ENCODE peak calls at places on chromosomes 6 and 20, in ten cellular contexts. V is progenitor cell of endocrine pancreas, F is foreskin fibroblast, I is fibroblast of mammary gland, D is astrocyte of the spinal cord, C is cardiac muscle cell, M is AG09319, K is A549, X is kidney, T is RWPE1. Z is an unnamed sample.

GRCh38 chr6:90350689-90351554 is 54.3 kb upstream of the BACH2 start:
- DNase-seq in M (no peak), T (no peak), K (no peak), C (no peak), F (no peak), D (no peak), X (no peak), I (no peak), V (no peak), Z (peak; percentile 17)

GRCh38 chr6:10742251-10742650 is 5.4 kb upstream of the TMEM14B start:
- DNase-seq in M (no peak), D (no peak), I (no peak), X (no peak), C (no peak), F (no peak), T (no peak), K (no peak), V (no peak), Z (no peak)

GRCh38 chr20:46401478-46401860 is 4.9 kb downstream of the ELMO2 start:
- DNase-seq in I (no peak), M (no peak), K (no peak), V (no peak), D (no peak), F (no peak), X (no peak), C (no peak), T (no peak), Z (no peak)

GRCh38 chr20:15930324-15931305 is 642.6 kb downstream of the KIF16B start:
- DNase-seq in F (peak; percentile 81), D (peak; percentile 47), C (peak; percentile 23), T (peak; percentile 20), V (no peak), I (peak; percentile 64), M (no peak), K (peak; percentile 22), X (no peak), Z (no peak)

GRCh38 chr20:49482621-49483017 is at the start of gene KCNB1:
- DNase-seq in F (peak; percentile 59), T (peak; percentile 83), K (peak; percentile 36), V (peak; percentile 85), I (peak; percentile 18), M (no peak), C (peak; percentile 95), X (peak; percentile 85), D (peak; percentile 32), Z (peak; percentile 29)

GRCh38 chr6:97282238-97282725 is 734 bp downstream of the MMS22L start:
- DNase-seq in T (peak; percentile 35), C (peak; percentile 11), V (no peak), F (peak; percentile 26), M (no peak), X (no peak), K (peak; percentile 7), D (peak; percentile 16), I (peak; percentile 13), Z (no peak)

GRCh38 chr6:55825402-55826051 is 49.9 kb downstream of the BMP5 start:
- DNase-seq in T (peak; percentile 44), K (no peak), M (no peak), F (peak; percentile 83), D (peak; percentile 56), V (no peak), X (no peak), I (peak; percentile 84), C (peak; percentile 57), Z (no peak)

GRCh38 chr6:142167071-142167470 is 20.0 kb downstream of the VTA1 start:
- DNase-seq in K (no peak), I (no peak), D (no peak), C (no peak), F (no peak), T (no peak), V (no peak), X (no peak), M (no peak), Z (no peak)

GRCh38 chr6:134416501-134417154 is 98.7 kb upstream of the SGK1 start:
- DNase-seq in K (no peak), T (no peak), F (peak; percentile 90), X (no peak), M (no peak), I (peak; percentile 68), V (no peak), C (no peak), D (peak; percentile 47), Z (no peak)

GRCh38 chr6:110662468-110663211 is 152.6 kb downstream of the CDK19 start:
- DNase-seq in K (no peak), F (peak; percentile 16), T (peak; percentile 19), C (no peak), V (no peak), M (no peak), X (no peak), D (no peak), I (no peak), Z (no peak)

GRCh38 chr20:61436268-61436667 is 184.2 kb downstream of the CDH4 start:
- DNase-seq in I (peak; percentile 87), C (no peak), D (peak; percentile 87), F (peak; percentile 24), T (peak; percentile 90), K (no peak), V (no peak), M (no peak), X (peak; percentile 11), Z (no peak)

GRCh38 chr20:3314391-3314790 is 75.4 kb upstream of the SLC4A11 start:
- DNase-seq in D (no peak), M (no peak), F (no peak), I (no peak), C (no peak), K (no peak), X (no peak), V (no peak), T (no peak), Z (no peak)

GRCh38 chr6:113695506-113695905 is 161.6 kb upstream of the MARCKS start:
- DNase-seq in F (peak; percentile 69), V (no peak), K (no peak), I (peak; percentile 48), C (no peak), T (no peak), D (no peak), M (no peak), X (no peak), Z (no peak)

GRCh38 chr6:7473805-7474329 is 67.6 kb upstream of the DSP start:
- DNase-seq in T (no peak), C (no peak), K (no peak), M (no peak), X (no peak), D (no peak), F (no peak), I (no peak), V (no peak), Z (no peak)

DNA sequence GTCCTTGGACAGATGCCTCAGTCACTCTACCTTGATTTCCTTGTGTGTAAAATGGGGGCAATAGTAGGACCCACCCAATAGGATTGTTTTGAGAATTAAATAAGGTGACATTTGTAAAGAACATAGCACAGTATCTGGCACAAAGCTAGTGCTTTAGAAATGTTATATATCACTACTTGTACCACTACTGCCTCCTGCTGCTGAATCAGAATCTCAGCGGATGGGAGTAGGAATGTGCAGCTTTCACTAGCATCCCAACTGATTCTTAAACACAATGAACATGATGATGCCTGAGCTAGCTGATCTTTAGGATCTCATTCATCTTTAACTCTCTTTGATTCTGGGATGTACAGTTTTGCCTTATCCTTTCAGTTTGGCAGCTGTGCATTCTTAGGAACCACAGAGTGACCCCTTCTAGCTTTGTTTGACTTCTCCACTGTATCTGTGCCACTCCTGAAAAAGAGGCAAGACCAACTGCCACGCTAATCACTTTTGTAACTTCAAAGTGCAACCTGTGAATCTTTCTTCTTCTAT is 7.2 kb downstream of the PBOV1 start:
- DNase-seq in M (no peak), K (no peak), V (no peak), X (no peak), D (no peak), C (no peak), T (no peak), F (no peak), I (no peak), Z (no peak)
- TF ChIP-seq CTCF in M (no peak), K (no peak), V (no peak), X (no peak), D (no peak), C (no peak), T (no peak), F (no peak), I (no peak), Z (no peak)

GRCh38 chr20:63129376-63129965 is 86.5 kb downstream of the YTHDF1 start:
- DNase-seq in C (no peak), T (no peak), X (peak; percentile 29), D (no peak), V (no peak), F (no peak), I (no peak), M (no peak), K (no peak), Z (no peak)

GRCh38 chr20:63130654-63131577 is 85.0 kb downstream of the YTHDF1 start:
- DNase-seq in D (no peak), F (no peak), X (peak; percentile 59), C (no peak), V (no peak), I (no peak), M (no peak), K (no peak), T (no peak), Z (no peak)

GRCh38 chr20:63128956-63129355 is 87.0 kb downstream of the YTHDF1 start:
- DNase-seq in F (no peak), K (no peak), I (no peak), C (no peak), X (peak; percentile 51), M (no peak), V (no peak), T (no peak), D (no peak), Z (no peak)

GRCh38 chr20:63128367-63128766 is 87.6 kb downstream of the YTHDF1 start:
- DNase-seq in T (no peak), M (no peak), K (no peak), C (no peak), D (no peak), F (no peak), V (no peak), X (peak; percentile 53), I (no peak), Z (no peak)

GRCh38 chr20:63129991-63130653 is 85.8 kb downstream of the YTHDF1 start:
- DNase-seq in F (no peak), D (no peak), K (no peak), V (no peak), C (no peak), I (no peak), X (peak; percentile 48), T (no peak), M (no peak), Z (no peak)
- TF ChIP-seq CTCF in F (no peak), D (no peak), K (no peak), V (no peak), C (no peak), I (no peak), X (no peak), T (no peak), M (no peak), Z (no peak)

GRCh38 chr20:34988176-34988540 is 32.5 kb downstream of the MYH7B start:
- DNase-seq in C (no peak), I (peak; percentile 23), D (no peak), V (no peak), X (peak; percentile 59), F (peak; percentile 40), M (no peak), T (no peak), K (no peak), Z (no peak)
- TF ChIP-seq CTCF in C (no peak), I (no peak), D (no peak), V (no peak), X (no peak), F (no peak), M (no peak), T (no peak), K (no peak), Z (no peak)

GRCh38 chr6:106735828-106736227 is 106.5 kb downstream of the QRSL1 start:
- DNase-seq in K (no peak), C (no peak), V (no peak), M (no peak), X (no peak), I (no peak), D (no peak), F (no peak), T (no peak), Z (no peak)
- TF ChIP-seq CTCF in K (no peak), C (no peak), V (no peak), M (no peak), X (no peak), I (no peak), D (no peak), F (no peak), T (no peak), Z (no peak)